ENCODE peak calls at places on chromosomes 11 and 22, in six cellular contexts. J is suprapubic skin; D is psoas muscle; Z is esophagus squamous epithelium; H is CD8-positive, alpha-beta T cell; N is transverse colon. W is an unnamed sample.

GRCh38 chr11:36452987-36453386 is 57.1 kb downstream of the TRAF6 start:
- DNase-seq in N (no peak), Z (no peak), H (no peak), J (no peak), D (no peak), W (no peak)

GRCh38 chr22:24155597-24156145 is 25.6 kb upstream of the SUSD2 start:
- DNase-seq in D (peak; percentile 88), N (peak; percentile 77), H (peak; percentile 53), Z (no peak), J (peak; percentile 86), W (peak; percentile 81)

GRCh38 chr11:11841121-11841604 is 609 bp upstream of the USP47 start:
- DNase-seq in J (no peak), D (peak; percentile 70), H (peak; percentile 26), N (peak; percentile 48), Z (no peak), W (peak; percentile 33)

GRCh38 chr11:128860571-128861361 is 6.3 kb downstream of the KCNJ1 start:
- DNase-seq in N (no peak), H (no peak), Z (no peak), J (no peak), D (no peak), W (no peak)

GRCh38 chr22:34113381-34113780 is 193.1 kb upstream of the LARGE1 start:
- DNase-seq in Z (no peak), H (no peak), D (no peak), N (no peak), J (no peak), W (no peak)

GRCh38 chr11:113048820-113049555 is 87.8 kb downstream of the NCAM1 start:
- DNase-seq in N (no peak), D (no peak), H (no peak), J (no peak), Z (no peak), W (no peak)

GRCh38 chr11:17369094-17369493 is 17.5 kb downstream of the NCR3LG1 start:
- DNase-seq in Z (no peak), N (no peak), H (no peak), J (no peak), D (no peak), W (no peak)

GRCh38 chr11:35811783-35812182 is 132.1 kb upstream of the LDLRAD3 start:
- DNase-seq in D (no peak), J (no peak), H (no peak), N (no peak), Z (no peak), W (no peak)

GRCh38 chr11:65448418-65449196 is 26.0 kb downstream of the NEAT1 start:
- DNase-seq in H (no peak), D (peak; percentile 78), Z (no peak), J (peak; percentile 80), N (peak; percentile 42), W (no peak)

GRCh38 chr22:37808294-37808657 is 542 bp downstream of the GCAT start:
- DNase-seq in H (no peak), Z (no peak), D (no peak), J (no peak), N (no peak), W (no peak)

GRCh38 chr22:44994399-44995281 is 15.2 kb downstream of the PHF21B start:
- DNase-seq in H (no peak), N (no peak), J (no peak), Z (no peak), D (no peak), W (no peak)

GRCh38 chr11:1042626-1043562 is 6.4 kb upstream of the MUC6 start:
- DNase-seq in D (peak; percentile 44), H (no peak), N (no peak), Z (no peak), J (no peak), W (no peak)

GRCh38 chr22:33472462-33473344 is 414.5 kb upstream of the SYN3 start:
- DNase-seq in D (no peak), H (no peak), N (no peak), J (no peak), Z (no peak), W (no peak)

GRCh38 chr11:47233989-47234668 is 14.5 kb downstream of the ACP2 start:
- DNase-seq in J (no peak), Z (no peak), N (peak; percentile 24), D (peak; percentile 59), H (peak; percentile 27), W (no peak)

GRCh38 chr11:20289732-20290131 is 73.8 kb upstream of the HTATIP2 start:
- DNase-seq in J (no peak), D (no peak), H (no peak), N (no peak), Z (no peak), W (no peak)

GRCh38 chr11:68271023-68271780 is 571 bp downstream of the C11orf24 start:
- DNase-seq in Z (no peak), H (peak; percentile 70), J (peak; percentile 88), N (peak; percentile 68), D (peak; percentile 75), W (peak; percentile 55)
- H3K4me3 ChIP-seq in Z (peak overlapping the region; percentile 73), H (peak overlapping the region; percentile 95), J (peak overlapping the region; percentile 73), N (peak overlapping the region; percentile 75), D (peak overlapping the region; percentile 72), W (peak overlapping the region; percentile 72)

DNA sequence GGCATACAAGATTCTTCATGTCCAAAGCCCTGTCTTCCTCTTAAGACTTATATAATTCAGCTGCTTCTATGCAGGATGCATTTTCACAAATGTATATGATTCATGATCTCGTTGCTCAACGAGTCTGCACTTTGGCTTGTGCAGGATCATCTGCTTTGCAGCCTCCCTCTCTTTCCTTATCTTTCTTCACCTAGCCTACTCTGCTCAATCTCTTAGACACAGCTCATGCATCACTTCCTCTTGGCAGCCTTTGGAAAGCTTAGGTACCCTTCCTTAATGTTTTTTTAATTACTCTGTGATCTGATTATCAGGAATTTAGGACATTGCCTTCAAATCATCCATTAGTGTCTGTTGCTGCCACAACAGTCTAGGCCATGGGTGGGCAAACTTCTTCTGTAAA is 673.8 kb downstream of the NELL1 start:
- DNase-seq in Z (no peak), N (no peak), D (no peak), J (no peak), H (no peak), W (no peak)
- H3K27ac ChIP-seq in Z (no peak overlapping the region), N (no peak overlapping the region), D (no peak overlapping the region), J (no peak overlapping the region), H (no peak overlapping the region), W (no peak overlapping the region)

DNA sequence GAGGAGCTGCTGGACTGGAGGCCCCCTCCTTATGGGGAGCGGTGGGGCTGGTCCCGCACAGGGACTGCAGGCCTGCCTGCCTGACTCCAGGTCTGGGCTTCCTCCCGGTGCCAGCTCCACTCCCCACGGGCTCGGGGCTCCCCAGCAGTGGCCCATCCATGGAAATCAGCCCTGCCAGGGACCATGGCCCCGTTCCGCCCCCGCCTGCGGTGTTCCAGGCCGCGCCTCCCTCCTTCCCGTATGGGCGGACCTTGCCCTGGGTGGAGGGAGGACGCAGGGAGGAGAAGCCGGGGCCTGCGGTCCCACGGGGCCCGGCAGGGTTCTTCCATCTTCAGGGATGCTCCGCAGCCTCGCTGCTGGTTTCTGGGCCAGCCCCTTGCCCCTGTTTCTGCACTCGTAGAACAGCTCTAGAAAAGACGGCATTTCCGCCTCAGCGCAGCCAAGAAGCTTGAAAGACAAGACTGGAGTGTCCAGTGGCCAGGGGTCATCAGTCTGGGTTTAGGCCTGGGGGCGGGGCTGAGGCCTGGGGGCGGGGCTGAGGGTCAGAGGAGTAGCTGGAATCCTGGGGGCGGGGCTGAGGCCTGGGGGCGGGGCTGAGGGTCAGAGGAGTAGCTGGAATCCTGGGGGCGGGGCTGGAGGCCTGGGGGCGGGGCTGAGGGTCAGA is 1330.6 kb downstream of the BRD1 start:
- DNase-seq in N (no peak), J (no peak), H (no peak), D (peak; percentile 43), Z (no peak), W (no peak)
- H3K4me1 ChIP-seq in N (no peaks in the 10 kb centered on the region), J (peaks cover 12% of the 10 kb centered on the region), H (no peaks in the 10 kb centered on the region), D (no peaks in the 10 kb centered on the region), Z (no peaks in the 10 kb centered on the region), W (no peaks in the 10 kb centered on the region)

DNA sequence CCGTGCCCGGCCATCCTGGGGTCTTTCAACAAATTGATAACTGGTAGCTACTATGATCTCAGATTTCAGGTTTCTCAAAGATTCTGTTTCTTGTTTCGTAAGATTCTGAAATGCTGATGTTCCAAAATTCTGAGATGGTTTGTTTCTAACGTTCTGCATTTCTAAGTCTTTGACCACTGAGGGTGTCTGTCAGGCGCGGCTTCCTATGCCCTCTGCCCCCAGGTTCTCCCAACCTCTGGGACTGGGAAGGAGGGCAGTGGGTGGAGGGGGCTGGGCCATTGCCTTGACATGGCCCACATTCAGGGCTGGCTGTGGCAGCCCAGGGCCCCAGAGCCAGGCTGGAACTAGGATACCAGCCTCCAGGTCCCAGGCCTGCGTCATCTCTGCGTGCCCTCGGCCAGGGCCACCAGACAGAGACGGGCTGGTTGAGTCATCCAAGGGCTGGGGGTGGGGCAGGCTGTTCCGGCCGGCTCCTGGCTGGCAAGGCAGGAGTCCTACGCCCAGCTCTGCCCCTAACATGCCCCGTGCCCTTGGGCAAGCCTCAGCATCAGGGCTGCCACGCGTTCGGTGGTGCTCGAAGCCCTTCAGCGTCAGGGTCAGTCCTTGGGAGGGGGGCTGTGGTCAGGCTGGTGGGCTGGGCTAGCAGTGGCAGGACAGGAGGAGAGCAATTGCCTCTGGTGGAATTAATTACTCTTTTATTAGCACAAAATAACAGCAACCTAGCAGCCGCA is 5.2 kb downstream of the TMEM134 start:
- DNase-seq in N (peak; percentile 69), J (peak; percentile 87), D (peak; percentile 86), Z (no peak), H (no peak), W (peak; percentile 59)
- H3K4me3 ChIP-seq in N (peak overlapping the region; percentile 54), J (peak overlapping the region; percentile 46), D (peak overlapping the region; percentile 64), Z (peak overlapping the region; percentile 50), H (peak overlapping the region; percentile 47), W (peak overlapping the region; percentile 25)

GRCh38 chr11:134643115-134643514 is 231.1 kb upstream of the B3GAT1 start:
- DNase-seq in H (no peak), D (no peak), N (no peak), Z (no peak), J (no peak), W (no peak)
- H3K27ac ChIP-seq in H (no peak overlapping the region), D (no peak overlapping the region), N (no peak overlapping the region), Z (no peak overlapping the region), J (no peak overlapping the region), W (no peak overlapping the region)

GRCh38 chr22:28810839-28811491 is 10.6 kb upstream of the XBP1 start:
- DNase-seq in H (peak; percentile 52), Z (no peak), D (no peak), N (no peak), J (no peak), W (no peak)
- H3K4me1 ChIP-seq in H (peaks cover 72% of the 10 kb centered on the region), Z (peaks cover 57% of the 10 kb centered on the region), D (peaks cover 6% of the 10 kb centered on the region), N (peaks cover 7% of the 10 kb centered on the region), J (peaks cover 31% of the 10 kb centered on the region), W (peaks cover 9% of the 10 kb centered on the region)

DNA sequence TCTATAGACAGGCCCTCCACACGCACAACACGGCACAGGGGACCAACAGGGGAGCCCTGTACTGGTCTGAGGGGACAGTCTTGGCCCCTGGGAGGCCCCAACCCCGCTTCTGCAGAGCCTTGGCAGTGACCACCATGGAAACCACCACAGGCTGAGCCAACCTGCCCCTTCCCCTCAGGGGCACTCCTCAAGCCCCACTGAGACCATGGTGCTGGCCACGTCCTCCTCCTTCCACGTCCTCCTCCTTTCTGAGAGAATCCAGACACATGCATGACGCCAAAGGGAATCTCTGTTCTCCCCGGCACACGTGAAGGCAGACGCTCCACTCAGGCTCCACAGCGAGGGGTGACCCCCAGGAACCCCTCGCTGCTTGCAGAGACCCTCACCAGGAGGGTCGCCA is 2.7 kb downstream of the BRD1 start:
- DNase-seq in J (no peak), N (no peak), D (peak; percentile 44), Z (no peak), H (no peak), W (no peak)
- H3K4me3 ChIP-seq in J (peak overlapping the region; percentile 91), N (no peak overlapping the region), D (peak overlapping the region; percentile 71), Z (peak overlapping the region; percentile 85), H (no peak overlapping the region), W (no peak overlapping the region)

GRCh38 chr11:73218106-73218829 is at the start of gene P2RY2:
- DNase-seq in D (peak; percentile 95), J (no peak), N (peak; percentile 91), H (no peak), Z (no peak), W (peak; percentile 88)
- H3K27ac ChIP-seq in D (peak within 1 kb of the TSS; percentile 95), J (peak within 1 kb of the TSS; percentile 45), N (peak within 1 kb of the TSS; percentile 42), H (no peak within 1 kb of the TSS), Z (peak within 1 kb of the TSS; percentile 87), W (peak within 1 kb of the TSS; percentile 81)

W was measured in lung.